ENCODE peak calls at places on chromosomes 2 and 18, in seven cellular contexts. T is colonic mucosa, X is lower lobe of right lung, Z is tibial nerve, Y is cardiac muscle cell, M is left ventricle myocardium inferior, S is choroid plexus epithelial cell. O is an unnamed sample.

GRCh38 chr2:177671662-177672061 is 279.1 kb downstream of the AGPS start:
- DNase-seq in Z (no peak), S (no peak), T (no peak), Y (no peak), X (no peak), M (no peak), O (no peak)

GRCh38 chr2:74587664-74588277 is 33.3 kb downstream of the DOK1 start:
- DNase-seq in Y (peak), Z (peak), M (peak), X (peak), S (peak), T (peak), O (peak)

GRCh38 chr2:157751462-157752058 is 122.9 kb upstream of the ACVR1C start:
- DNase-seq in Z (no peak), Y (peak), X (no peak), S (peak), T (no peak), M (no peak), O (peak)

GRCh38 chr2:38217401-38218188 is 141.6 kb upstream of the CYP1B1 start:
- DNase-seq in X (no peak), Y (peak), M (no peak), S (no peak), Z (no peak), T (no peak), O (no peak)

GRCh38 chr18:25896956-25897355 is 193.5 kb downstream of the SS18 start:
- DNase-seq in M (no peak), T (no peak), Z (no peak), X (no peak), Y (no peak), S (no peak), O (no peak)

GRCh38 chr2:32289165-32290054 is 11.7 kb downstream of the YIPF4 start:
- DNase-seq in X (no peak), M (no peak), T (no peak), S (peak), Z (no peak), Y (peak), O (no peak)

GRCh38 chr2:66508358-66509071 is 73.6 kb downstream of the MEIS1 start:
- DNase-seq in T (no peak), Z (no peak), M (no peak), X (no peak), S (peak), Y (no peak), O (no peak)

GRCh38 chr18:39647627-39648502 is 2082.3 kb upstream of the CELF4 start:
- DNase-seq in M (no peak), T (no peak), Y (peak), X (no peak), S (peak), Z (no peak), O (no peak)

GRCh38 chr18:76558881-76559667 is 64.0 kb upstream of the ZNF516 start:
- DNase-seq in Y (no peak), M (no peak), Z (no peak), T (peak), S (no peak), X (no peak), O (no peak)

GRCh38 chr2:132599556-132599955 is 70.4 kb downstream of the LYPD1 start:
- DNase-seq in M (no peak), S (no peak), Z (no peak), X (no peak), Y (no peak), T (no peak), O (no peak)

GRCh38 chr2:38750793-38751042 is 443 bp downstream of the SRSF7 start:
- DNase-seq in M (peak), S (peak), Z (peak), Y (no peak), X (peak), T (peak), O (peak)

GRCh38 chr2:86035883-86036789 is 69.5 kb downstream of the POLR1A start:
- DNase-seq in Y (peak), M (peak), T (peak), S (peak), X (peak), Z (peak), O (peak)

GRCh38 chr18:46704189-46704588 is 47.2 kb upstream of the LOXHD1 start:
- DNase-seq in Y (no peak), M (no peak), S (no peak), T (no peak), Z (no peak), X (no peak), O (no peak)

GRCh38 chr2:3470166-3470651 is 49.1 kb downstream of the ADI1 start:
- DNase-seq in Z (peak), M (peak), T (no peak), S (peak), Y (peak), X (peak), O (no peak)

GRCh38 chr18:54222922-54223567 is 1.4 kb downstream of the MBD2 start:
- DNase-seq in T (peak), S (no peak), Y (no peak), M (no peak), Z (no peak), X (no peak), O (peak)

GRCh38 chr2:142323206-142323605 is 192.4 kb upstream of the LRP1B start:
- DNase-seq in Y (no peak), S (no peak), X (no peak), T (no peak), Z (no peak), M (no peak), O (no peak)

GRCh38 chr2:157746234-157746950 is 117.7 kb upstream of the ACVR1C start:
- DNase-seq in M (no peak), Y (peak), X (no peak), Z (no peak), S (peak), T (no peak), O (no peak)

GRCh38 chr2:101958071-101958470 is 33.7 kb upstream of the IL1R2 start:
- DNase-seq in S (peak), T (no peak), X (no peak), M (no peak), Y (peak), Z (no peak), O (no peak)

GRCh38 chr2:241548451-241548835 is 10.1 kb upstream of the BOK start:
- DNase-seq in Y (no peak), S (no peak), Z (no peak), T (no peak), X (no peak), M (no peak), O (no peak)

GRCh38 chr2:174878537-174879147 is 114.4 kb upstream of the CHRNA1 start:
- DNase-seq in M (no peak), X (no peak), S (peak), Y (peak), T (no peak), Z (no peak), O (no peak)

GRCh38 chr2:118003396-118003824 is 10.5 kb downstream of the CCDC93 start:
- DNase-seq in M (no peak), Y (peak), T (peak), Z (no peak), S (peak), X (no peak), O (peak)

DNA sequence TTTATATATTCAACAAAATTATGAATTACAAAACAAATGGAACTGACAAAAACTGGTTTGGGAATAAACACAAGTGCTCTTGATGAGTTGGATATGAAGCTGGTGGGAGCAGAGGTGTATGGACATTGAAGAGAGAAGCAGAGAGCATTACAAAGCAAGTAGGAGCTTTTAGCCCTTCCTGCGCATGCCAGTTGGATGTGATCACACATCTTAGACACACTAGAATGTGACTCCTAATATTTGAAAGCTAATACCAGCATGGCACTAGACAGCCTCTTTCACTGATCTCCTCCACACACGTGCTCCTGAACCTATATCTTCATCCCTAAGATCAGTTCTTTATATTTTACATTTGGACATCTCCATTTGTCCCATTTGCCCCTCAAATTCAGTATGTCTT is 298.1 kb downstream of the MTX2 start:
- DNase-seq in Z (no peak), X (no peak), M (no peak), S (no peak), Y (no peak), T (no peak), O (no peak)
- H3K4me3 ChIP-seq in Z (no peak), X (no peak), M (no peak), S (no peak), Y (no peak), T (no peak), O (no peak)

GRCh38 chr18:57052759-57053158 is 94.1 kb upstream of the BOD1L2 start:
- DNase-seq in Y (no peak), Z (no peak), X (no peak), T (peak), S (no peak), M (no peak), O (no peak)

GRCh38 chr18:57051019-57051418 is 95.9 kb upstream of the BOD1L2 start:
- DNase-seq in Z (no peak), Y (no peak), M (no peak), X (no peak), T (peak), S (no peak), O (no peak)

GRCh38 chr18:57050314-57050949 is 96.5 kb upstream of the BOD1L2 start:
- DNase-seq in Y (no peak), T (peak), Z (no peak), S (no peak), M (no peak), X (no peak), O (no peak)

GRCh38 chr18:57051586-57052044 is 95.3 kb upstream of the BOD1L2 start:
- DNase-seq in T (peak), Y (no peak), Z (no peak), M (no peak), S (no peak), X (no peak), O (no peak)

GRCh38 chr18:57052173-57052572 is 94.7 kb upstream of the BOD1L2 start:
- DNase-seq in X (no peak), T (no peak), S (no peak), Z (no peak), M (no peak), Y (no peak), O (no peak)
- H3K4me3 ChIP-seq in X (no peak), T (no peak), S (no peak), Z (no peak), M (no peak), Y (no peak), O (no peak)

GRCh38 chr2:240453461-240454030 is 18.1 kb downstream of the GPC1 start:
- DNase-seq in Y (no peak), T (no peak), M (no peak), Z (no peak), X (peak), S (no peak), O (no peak)

GRCh38 chr2:240451108-240451611 is 15.7 kb downstream of the GPC1 start:
- DNase-seq in M (peak), Z (no peak), Y (no peak), T (no peak), X (peak), S (no peak), O (no peak)

GRCh38 chr2:240454031-240454901 is 18.8 kb downstream of the GPC1 start:
- DNase-seq in Z (no peak), T (no peak), X (no peak), S (no peak), M (no peak), Y (no peak), O (no peak)

GRCh38 chr2:240451791-240452470 is 16.5 kb downstream of the GPC1 start:
- DNase-seq in Y (no peak), Z (no peak), S (no peak), M (peak), X (peak), T (no peak), O (no peak)

GRCh38 chr2:240452471-240453256 is 17.2 kb downstream of the GPC1 start:
- DNase-seq in Y (peak), X (peak), T (peak), S (peak), Z (no peak), M (peak), O (no peak)
- H3K4me3 ChIP-seq in Y (peak), X (peak), T (peak), S (peak), Z (peak), M (peak), O (no peak)

DNA sequence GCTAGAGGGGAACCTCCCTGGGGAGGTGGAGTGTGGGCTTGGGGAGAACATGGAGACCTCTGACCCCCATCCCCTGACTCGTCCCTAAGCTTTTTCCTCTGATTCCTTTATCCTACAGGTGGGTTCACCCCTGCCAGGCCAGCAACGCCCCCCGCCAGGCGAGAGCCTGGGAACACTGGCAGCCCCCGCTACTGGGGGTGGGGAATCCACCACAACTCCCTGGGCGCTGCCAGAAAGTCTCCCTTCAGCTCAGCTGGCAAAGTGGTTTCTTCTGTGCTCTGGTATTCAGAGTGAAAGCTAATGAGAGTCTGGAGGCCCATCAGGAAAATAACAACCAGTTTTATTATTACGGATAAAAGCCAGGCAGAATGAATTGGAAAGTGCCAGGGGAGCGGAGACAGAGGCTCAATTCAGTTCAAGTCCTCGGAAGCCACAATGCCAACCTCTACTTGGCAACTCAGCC is 2.8 kb downstream of the DIPK1C start:
- DNase-seq in M (no peak), X (no peak), Y (no peak), T (no peak), Z (no peak), S (no peak), O (no peak)
- H3K4me3 ChIP-seq in M (peak), X (no peak), Y (no peak), T (no peak), Z (no peak), S (no peak), O (no peak)